ENCODE peak calls at places on chromosomes 6 and 20, in nine cellular contexts. A, D, S, L, V, X, J, O and N are unnamed samples.

GRCh38 chr6:118788702-118789101 is 105.2 kb upstream of the ASF1A start:
- DNase-seq in V (no peak), J (no peak), D (no peak), O (no peak), S (no peak), L (no peak), A (no peak), X (peak; percentile 91), N (no peak)

GRCh38 chr6:168387426-168387825 is 53.6 kb upstream of the SMOC2 start:
- DNase-seq in J (peak; percentile 64), L (no peak), X (no peak), V (no peak), S (no peak), D (no peak), O (no peak), A (no peak), N (no peak)

GRCh38 chr20:48342822-48343513 is 484.8 kb downstream of the PREX1 start:
- DNase-seq in A (no peak), L (no peak), D (no peak), J (no peak), O (no peak), X (no peak), S (no peak), V (no peak), N (no peak)

GRCh38 chr6:79646006-79646405 is 14.9 kb downstream of the SH3BGRL2 start:
- DNase-seq in X (no peak), O (no peak), V (peak; percentile 21), L (no peak), D (peak; percentile 9), J (no peak), S (no peak), A (no peak), N (no peak)

GRCh38 chr20:22217712-22218352 is 366.5 kb downstream of the FOXA2 start:
- DNase-seq in V (no peak), L (no peak), D (no peak), O (no peak), A (no peak), X (no peak), J (no peak), S (no peak), N (no peak)

GRCh38 chr20:47360207-47360488 is 3.6 kb upstream of the ZMYND8 start:
- DNase-seq in X (no peak), L (peak; percentile 73), D (no peak), O (no peak), A (no peak), J (no peak), V (no peak), S (no peak), N (no peak)

GRCh38 chr20:47950557-47951283 is 165.4 kb upstream of the SULF2 start:
- DNase-seq in O (no peak), X (no peak), L (no peak), S (no peak), D (no peak), A (no peak), J (no peak), V (no peak), N (no peak)

GRCh38 chr20:35611482-35611881 is 4.1 kb upstream of the SPAG4 start:
- DNase-seq in S (no peak), L (no peak), V (no peak), O (no peak), A (no peak), X (no peak), D (no peak), J (no peak), N (no peak)

GRCh38 chr6:17928514-17929430 is 58.7 kb downstream of the KIF13A start:
- DNase-seq in J (no peak), S (no peak), A (no peak), L (no peak), D (no peak), X (no peak), V (no peak), O (no peak), N (no peak)

GRCh38 chr6:157867155-157867559 is 44.1 kb downstream of the SNX9 start:
- DNase-seq in J (no peak), S (no peak), V (no peak), D (peak; percentile 2), A (no peak), L (no peak), X (no peak), O (no peak), N (no peak)

GRCh38 chr6:85580104-85580877 is 13.4 kb downstream of the SNX14 start:
- DNase-seq in J (no peak), O (no peak), S (no peak), X (no peak), D (peak; percentile 18), L (no peak), V (no peak), A (no peak), N (no peak)

GRCh38 chr6:46174904-46175303 is 4.1 kb upstream of the ENPP5 start:
- DNase-seq in V (no peak), O (no peak), A (no peak), X (no peak), L (no peak), S (no peak), D (no peak), J (no peak), N (no peak)

GRCh38 chr6:130888246-130888645 is 61.0 kb downstream of the SMLR1 start:
- DNase-seq in D (no peak), L (no peak), O (no peak), V (no peak), X (no peak), J (no peak), A (peak; percentile 76), S (no peak), N (no peak)

GRCh38 chr6:23445157-23445710 is 680.8 kb upstream of the NRSN1 start:
- DNase-seq in A (no peak), J (no peak), S (no peak), X (no peak), L (no peak), V (no peak), O (no peak), D (no peak), N (no peak)

GRCh38 chr6:85192186-85192585 is 257.7 kb upstream of the NT5E start:
- DNase-seq in D (no peak), A (no peak), S (no peak), L (no peak), J (no peak), X (no peak), O (no peak), V (no peak), N (no peak)

GRCh38 chr6:67916389-67916788 is 718.7 kb upstream of the ADGRB3 start:
- DNase-seq in X (no peak), V (no peak), L (no peak), A (peak; percentile 5), O (no peak), S (no peak), D (no peak), J (no peak), N (no peak)

GRCh38 chr6:135920689-135921088 is 69.2 kb downstream of the PDE7B start:
- DNase-seq in L (no peak), X (no peak), O (no peak), A (no peak), V (no peak), J (no peak), D (no peak), S (no peak), N (no peak)

GRCh38 chr6:158328446-158328845 is 16.2 kb downstream of the TULP4 start:
- DNase-seq in D (no peak), X (no peak), A (no peak), O (no peak), L (no peak), J (no peak), V (no peak), S (no peak), N (no peak)

GRCh38 chr6:70103798-70104197 is 199.1 kb downstream of the COL9A1 start:
- DNase-seq in O (no peak), D (no peak), X (no peak), A (no peak), V (no peak), J (no peak), L (no peak), S (no peak), N (no peak)

GRCh38 chr6:147530132-147531060 is 21.9 kb downstream of the SAMD5 start:
- DNase-seq in A (no peak), V (no peak), L (no peak), S (no peak), X (no peak), J (no peak), O (no peak), D (no peak), N (no peak)